ENCODE peak calls at places on chromosomes 6 and 20, in six cellular contexts. L is WERI-Rb-1, P is nephron progenitor cell, B is GM12865, M is sigmoid colon, I is brain microvascular endothelial cell. S is an unnamed sample.

GRCh38 chr6:83065511-83066192 is at the start of gene UBE3D:
- DNase-seq in P (peak; percentile 97), L (peak; percentile 86), B (peak; percentile 92), I (peak; percentile 66), M (peak; percentile 94), S (peak; percentile 95)

GRCh38 chr6:132054525-132054924 is 103.4 kb upstream of the CCN2 start:
- DNase-seq in P (no peak), L (no peak), B (no peak), M (no peak), I (peak; percentile 34), S (no peak)

GRCh38 chr6:111472933-111473435 is 10.0 kb downstream of the REV3L start:
- DNase-seq in M (no peak), L (no peak), P (no peak), B (no peak), I (no peak), S (no peak)

GRCh38 chr6:98124176-98124575 is 710.2 kb upstream of the POU3F2 start:
- DNase-seq in M (no peak), P (no peak), B (no peak), I (no peak), L (no peak), S (no peak)

GRCh38 chr20:40798066-40798465 is 109.0 kb upstream of the MAFB start:
- DNase-seq in B (no peak), M (no peak), P (no peak), L (no peak), I (no peak), S (no peak)

GRCh38 chr6:47168176-47168575 is 126.0 kb upstream of the ADGRF1 start:
- DNase-seq in I (peak; percentile 95), P (no peak), B (no peak), L (no peak), M (no peak), S (no peak)

GRCh38 chr6:30143780-30144179 is 7.8 kb downstream of the TRIM40 start:
- DNase-seq in P (no peak), L (no peak), I (no peak), B (no peak), M (no peak), S (no peak)

GRCh38 chr20:18585134-18585533 is 2.7 kb upstream of the DTD1 start:
- DNase-seq in L (no peak), I (peak; percentile 18), P (no peak), B (no peak), M (no peak), S (no peak)

GRCh38 chr6:36301085-36301658 is 31.3 kb downstream of the PNPLA1 start:
- DNase-seq in L (no peak), M (no peak), I (no peak), B (no peak), P (no peak), S (no peak)

DNA sequence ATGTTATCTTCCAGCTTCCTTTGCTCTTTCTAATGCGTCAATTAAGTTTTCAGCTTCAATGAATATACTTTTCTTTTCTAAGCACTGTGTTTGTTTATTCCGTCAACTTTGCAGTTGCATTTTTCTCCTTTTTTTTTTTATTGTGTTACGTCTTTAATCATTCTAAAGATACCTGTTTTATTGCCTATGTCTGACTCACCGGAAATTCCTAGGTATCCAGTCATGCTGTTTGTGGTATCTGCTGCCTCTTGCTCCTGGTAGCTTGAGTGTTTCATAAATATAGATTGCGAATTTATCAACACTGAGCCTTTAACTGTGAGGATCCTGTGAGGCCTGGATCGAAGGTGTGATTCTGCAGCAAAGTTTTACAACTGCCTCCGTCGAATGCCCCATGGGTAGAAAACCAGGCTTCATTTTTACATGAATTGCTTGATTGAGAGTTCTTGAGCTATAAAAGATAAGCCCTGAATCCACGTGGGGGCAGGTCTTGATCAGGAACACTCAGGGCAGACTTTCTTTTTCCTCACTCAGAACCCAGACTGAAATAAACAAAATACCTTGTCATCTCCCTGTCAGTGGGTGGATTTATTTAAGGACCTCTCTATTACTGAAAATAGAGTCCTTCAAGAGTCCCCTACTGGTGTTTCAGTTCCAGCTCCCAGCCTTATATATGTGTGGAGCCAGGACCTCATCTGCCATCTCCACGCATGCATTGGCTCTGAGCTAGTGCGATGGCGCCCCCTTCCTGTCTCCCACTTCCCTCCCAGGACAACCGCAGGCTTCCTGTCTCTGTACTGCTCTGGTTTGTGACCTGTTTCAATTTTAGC is 60.1 kb upstream of the LRRC1 start:
- DNase-seq in P (peak; percentile 31), B (peak; percentile 32), I (peak; percentile 72), L (peak; percentile 87), M (no peak), S (peak; percentile 58)
- TF ChIP-seq CTCF in P (peak; percentile 27), B (peak; percentile 23), I (peak; percentile 66), L (peak; percentile 93), M (no peak), S (peak; percentile 38)

DNA sequence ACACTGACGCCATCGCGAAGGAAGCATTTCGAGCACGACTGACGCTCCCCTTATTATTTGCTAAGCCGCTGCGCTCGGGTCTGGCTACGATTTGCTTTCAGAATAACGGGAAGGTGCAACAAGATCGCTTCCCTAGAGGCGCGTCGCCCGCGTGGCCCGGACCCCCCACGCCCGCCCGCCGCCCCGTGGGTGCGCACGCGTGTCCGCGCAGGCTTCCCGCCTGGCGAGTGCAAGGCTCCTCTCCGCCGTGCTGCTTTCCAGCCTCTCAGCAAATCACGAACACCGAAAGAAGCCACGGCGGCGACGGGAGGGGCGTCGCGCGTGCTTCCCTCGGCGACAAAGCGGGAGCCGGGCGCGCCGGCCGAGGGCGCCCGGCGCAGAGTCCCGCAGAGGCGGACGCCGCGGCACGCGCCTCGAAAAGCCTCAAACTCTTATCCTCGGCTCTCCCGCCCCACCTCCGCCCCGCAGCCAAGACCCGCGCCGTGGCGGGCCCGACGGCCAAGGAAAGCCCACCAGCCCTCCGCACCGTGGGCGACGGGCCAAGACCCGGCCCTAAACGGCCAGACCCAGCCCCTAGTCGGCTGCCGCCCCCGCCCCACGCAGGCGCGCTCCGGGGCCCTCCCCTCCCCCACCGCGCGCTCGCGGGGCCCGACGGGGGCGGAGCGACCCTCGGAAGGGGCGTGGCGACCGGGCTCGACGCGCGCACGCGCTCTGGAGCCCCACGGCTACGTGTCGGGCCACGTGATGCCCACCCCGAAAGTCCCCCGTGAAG is 987 bp upstream of the QKI start:
- DNase-seq in I (peak; percentile 79), B (peak; percentile 95), M (peak; percentile 94), P (peak; percentile 87), L (peak; percentile 76), S (peak; percentile 86)
- TF ChIP-seq CTCF in I (no peak), B (no peak), M (no peak), P (no peak), L (no peak), S (no peak)

DNA sequence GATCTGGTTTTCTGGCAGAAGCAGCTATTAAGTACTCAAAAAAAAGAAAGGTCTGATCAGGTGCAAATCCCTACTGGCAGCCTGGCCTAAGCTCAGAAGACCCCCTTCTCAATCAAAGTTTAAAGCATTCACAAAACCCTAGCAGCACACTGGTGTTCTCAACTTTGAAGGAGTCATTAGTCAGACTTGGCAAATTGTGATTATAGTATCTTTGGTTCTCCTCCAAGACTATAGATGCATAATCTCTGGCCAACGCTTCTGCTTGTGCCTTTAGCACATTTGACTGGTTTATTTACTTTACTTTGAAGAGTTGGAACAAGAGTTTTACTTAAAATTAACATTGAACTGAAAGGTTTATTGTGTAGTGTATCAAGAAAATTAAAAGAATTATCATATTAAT is 248.9 kb downstream of the PTPRK start:
- DNase-seq in P (no peak), M (no peak), I (no peak), L (no peak), B (no peak), S (no peak)
- TF ChIP-seq CTCF in P (no peak), M (no peak), I (no peak), L (no peak), B (no peak), S (no peak)

DNA sequence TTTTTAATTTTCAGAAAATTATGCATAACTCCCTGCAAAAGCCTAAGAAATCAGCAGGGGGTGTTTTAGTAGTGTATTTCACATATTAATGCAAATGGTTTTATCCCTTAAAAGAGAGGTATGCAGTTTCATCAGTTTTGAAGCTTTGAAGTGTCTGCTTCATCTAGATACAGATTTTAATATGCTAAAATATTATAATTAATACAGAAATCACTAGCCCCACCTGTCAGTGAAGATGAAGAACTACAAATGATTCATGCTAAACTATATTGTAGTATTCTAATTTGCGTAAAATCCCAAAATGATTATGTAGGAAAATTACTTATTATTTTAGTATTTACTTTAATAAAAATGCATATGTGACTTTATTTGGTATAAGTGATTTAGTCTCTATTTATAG is 2.9 kb upstream of the TFB1M start:
- DNase-seq in B (no peak), M (no peak), I (no peak), P (no peak), L (no peak), S (no peak)
- TF ChIP-seq CTCF in B (no peak), M (no peak), I (peak; percentile 19), P (no peak), L (no peak), S (peak; percentile 57)

DNA sequence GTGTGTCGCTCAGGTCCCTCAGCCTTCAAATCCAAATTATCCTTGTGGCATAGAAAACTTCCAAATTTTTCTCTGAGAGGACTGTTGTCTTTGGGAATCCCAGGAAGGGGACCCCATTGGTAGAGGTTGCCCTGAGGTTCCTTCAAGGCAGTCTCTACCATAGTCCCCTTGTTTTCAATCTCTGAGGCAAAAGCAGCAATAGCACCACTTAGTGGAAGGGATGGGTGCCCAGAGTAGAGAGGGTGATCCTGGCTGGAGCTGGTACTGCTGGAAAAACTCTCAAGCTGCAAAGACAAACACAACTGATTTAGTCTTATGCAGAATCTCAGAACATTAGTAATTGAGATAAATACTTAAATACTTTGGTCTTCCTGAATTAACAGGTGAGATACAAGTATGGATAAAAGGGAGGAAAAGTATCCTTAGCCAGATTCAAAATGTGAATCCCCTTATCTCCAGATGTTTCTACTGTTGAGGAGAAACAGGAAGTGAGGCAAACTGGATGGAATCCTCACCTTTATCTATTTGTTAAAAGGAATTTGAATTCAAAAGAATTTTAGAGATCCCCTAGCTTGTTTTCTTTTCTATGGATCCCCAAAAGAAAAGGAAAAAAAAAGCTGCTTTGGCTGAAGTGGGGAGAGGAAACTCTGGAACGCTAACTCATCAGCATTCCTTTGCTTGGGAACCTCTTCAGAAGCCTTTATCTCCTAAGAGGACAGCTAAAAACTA is 13.4 kb downstream of the ZNF318 start:
- DNase-seq in B (no peak), I (no peak), P (no peak), L (no peak), M (no peak), S (no peak)
- TF ChIP-seq CTCF in B (peak; percentile 12), I (peak; percentile 52), P (no peak), L (peak; percentile 64), M (no peak), S (no peak)

GRCh38 chr20:9514072-9514460 is 324 bp upstream of the LAMP5 start:
- DNase-seq in B (no peak), M (no peak), L (no peak), P (no peak), I (no peak), S (no peak)

GRCh38 chr20:9515211-9515580 is 806 bp downstream of the LAMP5 start:
- DNase-seq in M (no peak), L (no peak), B (no peak), I (no peak), P (peak; percentile 20), S (no peak)

GRCh38 chr20:9516658-9516987 is 2.2 kb downstream of the LAMP5 start:
- DNase-seq in I (no peak), M (no peak), B (peak; percentile 60), L (no peak), P (no peak), S (no peak)

GRCh38 chr20:9515761-9516657 is 1.6 kb downstream of the LAMP5 start:
- DNase-seq in P (peak; percentile 74), M (no peak), L (no peak), B (peak; percentile 12), I (no peak), S (no peak)

GRCh38 chr20:9514461-9515210 is at the start of gene LAMP5:
- DNase-seq in M (no peak), B (peak; percentile 22), P (peak; percentile 77), L (peak; percentile 79), I (peak; percentile 29), S (peak; percentile 12)
- TF ChIP-seq CTCF in M (no peak), B (no peak), P (no peak), L (no peak), I (no peak), S (no peak)